ENCODE peak calls at places on chromosomes 3 and 15, in eight cellular contexts. S is Daoy, W is hippocampal formation, A is globus pallidus, L is thoracic aorta, X is tibial artery, E is T-helper 1 cell, M is H54. C is an unnamed sample.

GRCh38 chr15:100472015-100472414 is 56.7 kb downstream of the CERS3 start:
- DNase-seq in L (no peak), M (no peak), S (no peak), W (no peak), X (no peak), A (no peak), E (no peak), C (no peak)

GRCh38 chr3:129025691-129026435 is 24.8 kb downstream of the EFCC1 start:
- DNase-seq in A (no peak), E (no peak), M (no peak), X (peak), W (no peak), S (no peak), L (no peak), C (peak)

GRCh38 chr3:129282727-129283327 is 4.2 kb downstream of the HMCES start:
- DNase-seq in S (peak), X (no peak), A (no peak), M (no peak), E (no peak), W (no peak), L (no peak), C (no peak)

GRCh38 chr15:92617197-92618037 is 38.2 kb downstream of the FAM174B start:
- DNase-seq in E (no peak), L (no peak), M (no peak), A (no peak), X (peak), S (peak), W (no peak), C (no peak)

GRCh38 chr3:110646496-110646895 is 425.1 kb upstream of the NECTIN3 start:
- DNase-seq in W (no peak), E (no peak), A (no peak), S (no peak), X (no peak), M (no peak), L (no peak), C (no peak)

GRCh38 chr3:123683755-123684154 is 98.9 kb upstream of the HACD2 start:
- DNase-seq in E (no peak), M (no peak), A (no peak), S (no peak), L (no peak), W (no peak), X (peak), C (no peak)

GRCh38 chr3:169699536-169700050 is 36.1 kb upstream of the MECOM start:
- DNase-seq in L (no peak), S (peak), W (no peak), M (no peak), E (no peak), X (peak), A (peak), C (no peak)

GRCh38 chr15:32683906-32684584 is 33.8 kb upstream of the GREM1 start:
- DNase-seq in W (no peak), E (no peak), S (peak), M (peak), L (no peak), X (no peak), A (no peak), C (no peak)

GRCh38 chr3:179719048-179719734 is 66.4 kb downstream of the USP13 start:
- DNase-seq in A (no peak), L (no peak), M (no peak), W (no peak), X (no peak), E (no peak), S (no peak), C (no peak)

GRCh38 chr15:45454825-45455224 is 67.7 kb downstream of the SLC30A4 start:
- DNase-seq in A (peak), E (peak), W (no peak), X (no peak), L (no peak), S (peak), M (peak), C (no peak)

GRCh38 chr15:68299436-68299835 is 21.9 kb downstream of the FEM1B start:
- DNase-seq in X (peak), L (no peak), M (no peak), W (no peak), E (no peak), A (no peak), S (no peak), C (no peak)

GRCh38 chr15:58453931-58454793 is 22.4 kb downstream of the LIPC start:
- DNase-seq in E (no peak), A (no peak), L (no peak), S (peak), X (peak), M (no peak), W (no peak), C (peak)

GRCh38 chr15:92914768-92915221 is 14.7 kb downstream of the CHD2 start:
- DNase-seq in L (no peak), W (no peak), M (no peak), S (no peak), E (no peak), X (no peak), A (no peak), C (no peak)

GRCh38 chr3:31421280-31422048 is 111.3 kb upstream of the STT3B start:
- DNase-seq in E (no peak), A (no peak), W (no peak), S (no peak), X (no peak), L (no peak), M (no peak), C (no peak)

GRCh38 chr15:60392986-60393811 is 4.6 kb downstream of the ANXA2 start:
- DNase-seq in X (peak), M (no peak), S (peak), L (peak), A (no peak), E (no peak), W (no peak), C (no peak)

GRCh38 chr3:110174908-110175307 is 837.6 kb upstream of the DPPA4 start:
- DNase-seq in E (no peak), A (no peak), S (no peak), M (no peak), W (no peak), L (no peak), X (no peak), C (no peak)

GRCh38 chr3:114212646-114213045 is 24.7 kb downstream of the ZNF80 start:
- DNase-seq in X (no peak), W (no peak), E (no peak), M (no peak), L (no peak), S (no peak), A (no peak), C (no peak)

GRCh38 chr15:75200765-75201608 is 695 bp upstream of the C15orf39 start:
- DNase-seq in L (no peak), X (peak), M (no peak), E (peak), S (no peak), W (no peak), A (no peak), C (peak)

GRCh38 chr3:176375519-176375918 is 821.8 kb downstream of the TBL1XR1 start:
- DNase-seq in A (no peak), E (no peak), L (no peak), S (no peak), M (no peak), W (no peak), X (no peak), C (no peak)

GRCh38 chr3:196268270-196269163 is 19.0 kb downstream of the PCYT1A start:
- DNase-seq in M (peak), S (peak), L (no peak), X (no peak), A (no peak), W (no peak), E (no peak), C (no peak)

GRCh38 chr15:30036304-30036703 is 46.5 kb upstream of the GOLGA8J start:
- DNase-seq in M (no peak), A (no peak), X (no peak), W (peak), L (no peak), S (no peak), E (no peak), C (no peak)

GRCh38 chr3:133117342-133117741 is 79.2 kb downstream of the TMEM108 start:
- DNase-seq in A (no peak), E (no peak), L (no peak), M (no peak), S (no peak), W (no peak), X (no peak), C (no peak)

GRCh38 chr3:40290396-40290795 is 19.1 kb upstream of the EIF1B start:
- DNase-seq in M (no peak), L (no peak), X (no peak), A (no peak), S (peak), W (no peak), E (no peak), C (no peak)

GRCh38 chr3:51389423-51390183 is 1.5 kb upstream of the RBM15B start:
- DNase-seq in X (no peak), A (peak), E (peak), M (peak), S (peak), L (no peak), W (no peak), C (peak)

GRCh38 chr3:60839242-60839641 is 412.0 kb downstream of the FHIT start:
- DNase-seq in A (peak), W (peak), X (no peak), S (no peak), E (no peak), M (no peak), L (no peak), C (peak)

GRCh38 chr3:162143181-162143580 is 646.6 kb downstream of the OTOL1 start:
- DNase-seq in S (no peak), X (no peak), E (no peak), A (no peak), L (no peak), M (no peak), W (no peak), C (no peak)

GRCh38 chr3:15292765-15293522 is 39.4 kb downstream of the SH3BP5 start:
- DNase-seq in X (peak), E (no peak), L (no peak), M (no peak), A (no peak), S (no peak), W (no peak), C (no peak)

GRCh38 chr15:90583471-90584252 is 53.9 kb downstream of the CRTC3 start:
- DNase-seq in M (no peak), S (no peak), L (no peak), X (no peak), A (peak), E (no peak), W (peak), C (no peak)

GRCh38 chr3:135564696-135565095 is 400.8 kb upstream of the PPP2R3A start:
- DNase-seq in S (no peak), W (no peak), L (no peak), E (no peak), A (no peak), M (no peak), X (no peak), C (no peak)

GRCh38 chr3:123712077-123712860 is 127.4 kb upstream of the HACD2 start:
- DNase-seq in L (no peak), M (no peak), A (no peak), X (peak), W (no peak), S (no peak), E (no peak), C (no peak)

GRCh38 chr3:119746423-119746822 is 35.5 kb upstream of the NR1I2 start:
- DNase-seq in X (no peak), S (no peak), M (no peak), E (no peak), L (no peak), A (no peak), W (no peak), C (no peak)

GRCh38 chr3:42804113-42804830 is at the start of gene HIGD1A:
- DNase-seq in X (peak), W (peak), A (peak), M (peak), L (peak), S (peak), E (peak), C (peak)

GRCh38 chr3:125433611-125434041 is 58.5 kb upstream of the ZNF148 start:
- DNase-seq in E (no peak), A (no peak), M (no peak), X (no peak), W (no peak), L (no peak), S (no peak), C (no peak)

GRCh38 chr3:120487079-120487693 is 36.4 kb upstream of the FSTL1 start:
- DNase-seq in A (no peak), W (no peak), M (no peak), E (no peak), L (no peak), X (no peak), S (no peak), C (no peak)

GRCh38 chr15:63233667-63234419 is 43.6 kb upstream of the APH1B start:
- DNase-seq in X (no peak), L (no peak), W (no peak), E (no peak), A (no peak), S (peak), M (no peak), C (no peak)

C was measured in NCI-H82.